ENCODE peak calls at places on chromosome 2, in ten cellular contexts. Y, Q, G, R, D, V, X, W, Z and O are unnamed samples.

GRCh38 chr2:28949617-28950305 is 31.3 kb upstream of the TOGARAM2 start:
- DNase-seq in Y (no peak), Q (no peak), G (no peak), R (no peak), D (no peak), V (no peak), X (no peak), W (no peak), Z (no peak), O (no peak)

GRCh38 chr2:178282075-178282474 is 87.8 kb downstream of the OSBPL6 start:
- DNase-seq in Y (no peak), Q (no peak), G (no peak), R (peak; percentile 64), D (no peak), V (no peak), X (no peak), W (no peak), Z (no peak), O (peak; percentile 31)

GRCh38 chr2:79512442-79513401 is at the start of gene CTNNA2:
- DNase-seq in Y (peak; percentile 50), Q (peak; percentile 63), G (peak; percentile 17), R (peak; percentile 33), D (peak; percentile 75), V (no peak), X (no peak), W (no peak), Z (no peak), O (peak; percentile 69)

GRCh38 chr2:223744580-223744979 is 92.8 kb downstream of the AP1S3 start:
- DNase-seq in Y (no peak), Q (no peak), G (no peak), R (no peak), D (no peak), V (no peak), X (no peak), W (no peak), Z (no peak), O (no peak)

GRCh38 chr2:220044383-220044782 is 417.0 kb downstream of the SLC4A3 start:
- DNase-seq in Y (no peak), Q (no peak), G (no peak), R (no peak), D (no peak), V (no peak), X (no peak), W (no peak), Z (no peak), O (no peak)

GRCh38 chr2:234334146-234334545 is 162.7 kb downstream of the ARL4C start:
- DNase-seq in Y (no peak), Q (no peak), G (no peak), R (no peak), D (no peak), V (no peak), X (no peak), W (no peak), Z (no peak), O (no peak)

GRCh38 chr2:164721425-164721824 is 100.1 kb upstream of the GRB14 start:
- DNase-seq in Y (no peak), Q (no peak), G (no peak), R (no peak), D (no peak), V (no peak), X (no peak), W (no peak), Z (no peak), O (no peak)

GRCh38 chr2:72924353-72925240 is 7.3 kb downstream of the EMX1 start:
- DNase-seq in Y (peak; percentile 24), Q (no peak), G (no peak), R (no peak), D (peak; percentile 75), V (no peak), X (peak; percentile 53), W (no peak), Z (no peak), O (no peak)

GRCh38 chr2:33219850-33220275 is 256.6 kb upstream of the RASGRP3 start:
- DNase-seq in Y (no peak), Q (no peak), G (no peak), R (no peak), D (no peak), V (no peak), X (no peak), W (no peak), Z (no peak), O (no peak)

GRCh38 chr2:33223851-33224250 is 252.6 kb upstream of the RASGRP3 start:
- DNase-seq in Y (no peak), Q (no peak), G (no peak), R (no peak), D (no peak), V (no peak), X (no peak), W (no peak), Z (no peak), O (no peak)

GRCh38 chr2:33222309-33222708 is 254.1 kb upstream of the RASGRP3 start:
- DNase-seq in Y (no peak), Q (no peak), G (no peak), R (no peak), D (no peak), V (no peak), X (no peak), W (no peak), Z (no peak), O (no peak)

GRCh38 chr2:33220533-33220932 is 255.9 kb upstream of the RASGRP3 start:
- DNase-seq in Y (no peak), Q (no peak), G (no peak), R (no peak), D (no peak), V (no peak), X (no peak), W (no peak), Z (no peak), O (no peak)

DNA sequence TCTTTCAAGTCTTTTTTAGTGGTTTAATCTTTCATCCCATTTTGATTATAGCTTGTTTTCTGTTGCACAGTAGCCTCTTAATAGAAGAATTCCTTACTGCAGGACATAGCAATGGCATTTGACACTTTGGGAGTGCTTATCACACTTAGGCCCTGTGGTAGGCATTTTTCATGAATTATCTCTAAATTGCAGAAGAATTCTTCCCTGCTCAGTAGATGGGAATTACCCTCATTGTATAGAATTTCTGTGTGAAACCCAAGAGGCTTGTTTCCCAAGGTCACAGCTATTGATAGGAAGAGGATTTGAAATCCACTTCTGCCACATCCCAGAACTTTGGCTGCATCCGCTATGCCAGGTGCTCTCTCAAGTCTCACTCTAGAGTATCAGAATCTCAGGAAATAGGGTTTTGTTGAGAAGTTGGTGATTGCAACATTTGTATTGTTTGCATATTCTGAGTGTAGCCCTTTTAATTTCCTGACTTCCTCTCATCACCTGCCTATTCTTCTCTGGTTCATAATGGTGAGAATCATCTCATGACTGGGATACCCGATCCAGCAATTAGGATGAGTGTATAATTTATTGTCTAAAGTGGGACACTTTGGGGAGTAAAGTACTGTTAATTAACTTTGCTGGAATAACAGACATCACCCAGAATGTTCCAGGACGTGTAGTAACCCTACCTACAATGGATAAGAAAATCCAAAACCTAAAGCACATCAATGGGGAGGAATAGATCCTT is 255.2 kb upstream of the RASGRP3 start:
- DNase-seq in Y (no peak), Q (no peak), G (no peak), R (no peak), D (no peak), V (no peak), X (no peak), W (no peak), Z (no peak), O (no peak)
- TF ChIP-seq CTCF in Y (no peak), Q (no peak), G (no peak), R (no peak), D (no peak), V (no peak), X (no peak), W (no peak), Z (no peak), O (no peak)

DNA sequence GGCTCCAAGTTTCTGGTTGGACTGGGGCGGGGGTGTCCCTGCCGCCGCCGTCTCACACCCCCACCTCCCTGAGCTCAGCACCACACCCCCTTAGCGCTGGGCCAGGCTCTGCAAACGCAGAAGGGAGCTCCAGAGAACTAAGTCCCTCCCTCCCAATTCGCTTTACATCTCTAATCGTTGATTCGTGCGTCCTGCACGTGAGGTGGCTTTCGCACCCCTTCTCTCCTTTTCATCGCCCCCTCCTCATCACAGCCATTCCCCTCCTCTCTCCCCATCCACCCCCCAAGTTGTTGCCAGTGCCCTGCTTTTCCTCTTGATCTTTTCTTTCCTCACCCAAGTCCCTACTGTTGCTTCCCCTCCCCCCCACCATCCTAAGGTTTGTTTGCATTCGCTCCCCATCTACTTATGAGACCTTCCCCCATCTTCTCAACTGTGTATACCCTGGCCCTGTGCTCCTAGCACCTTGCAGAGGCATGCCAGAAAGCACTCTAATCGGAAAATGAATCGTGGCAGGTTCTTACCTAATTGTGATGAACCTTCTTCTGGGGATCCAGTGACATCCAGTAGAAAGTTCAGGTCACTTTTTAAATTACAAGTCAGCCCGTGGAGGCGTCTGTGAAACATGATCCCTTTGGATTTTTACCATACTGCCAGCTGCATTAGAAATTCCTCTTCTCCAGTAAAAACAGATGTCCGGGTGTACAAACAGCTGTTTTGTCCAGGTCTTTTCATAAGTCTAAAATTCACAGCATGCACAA is 607 bp upstream of the ATL2 start:
- DNase-seq in Y (no peak), Q (no peak), G (no peak), R (peak; percentile 22), D (no peak), V (no peak), X (no peak), W (no peak), Z (no peak), O (no peak)
- TF ChIP-seq CTCF in Y (no peak), Q (no peak), G (no peak), R (no peak), D (no peak), V (no peak), X (no peak), W (no peak), Z (no peak), O (no peak)

GRCh38 chr2:88831071-88831791 is 139.8 kb downstream of the RPIA start:
- DNase-seq in Y (no peak), Q (no peak), G (no peak), R (no peak), D (no peak), V (no peak), X (no peak), W (no peak), Z (no peak), O (no peak)

GRCh38 chr2:88831792-88832248 is 140.3 kb downstream of the RPIA start:
- DNase-seq in Y (peak; percentile 65), Q (no peak), G (peak; percentile 49), R (peak; percentile 76), D (peak; percentile 93), V (no peak), X (no peak), W (peak; percentile 33), Z (no peak), O (peak; percentile 77)

GRCh38 chr2:88834376-88834775 is 142.9 kb downstream of the RPIA start:
- DNase-seq in Y (no peak), Q (no peak), G (no peak), R (no peak), D (no peak), V (no peak), X (no peak), W (no peak), Z (no peak), O (no peak)

GRCh38 chr2:88832992-88833389 is 141.5 kb downstream of the RPIA start:
- DNase-seq in Y (no peak), Q (no peak), G (no peak), R (no peak), D (no peak), V (no peak), X (no peak), W (no peak), Z (no peak), O (no peak)

GRCh38 chr2:88832256-88832991 is 141.0 kb downstream of the RPIA start:
- DNase-seq in Y (no peak), Q (no peak), G (no peak), R (no peak), D (peak; percentile 84), V (no peak), X (no peak), W (no peak), Z (no peak), O (no peak)
- TF ChIP-seq CTCF in Y (no peak), Q (no peak), G (no peak), R (no peak), D (peak; percentile 13), V (no peak), X (no peak), W (no peak), Z (no peak), O (no peak)

DNA sequence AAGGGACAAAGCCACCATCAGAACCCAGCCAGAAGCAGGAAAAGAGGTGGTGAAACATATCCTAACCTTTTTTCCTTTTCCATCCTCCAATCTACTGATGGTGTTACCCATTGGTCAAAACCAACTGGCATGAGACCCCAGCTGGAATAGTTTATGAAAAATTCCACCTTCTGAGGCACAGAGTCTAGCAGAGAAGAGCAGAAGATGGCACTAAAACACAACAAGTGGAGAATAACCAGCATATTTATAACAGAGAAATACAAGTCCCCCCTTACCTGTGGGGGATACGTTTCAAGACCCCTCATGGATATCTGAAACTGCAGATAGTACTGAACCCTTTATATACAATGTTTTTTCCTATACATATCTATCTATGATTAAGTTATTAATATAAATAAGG is 4.9 kb upstream of the INPP1 start:
- DNase-seq in Y (no peak), Q (no peak), G (no peak), R (no peak), D (no peak), V (no peak), X (no peak), W (no peak), Z (no peak), O (no peak)
- TF ChIP-seq CTCF in Y (no peak), Q (peak; percentile 13), G (no peak), R (no peak), D (no peak), V (no peak), X (no peak), W (no peak), Z (no peak), O (no peak)